ENCODE peak calls at places on chromosomes 11 and 22, in seven cellular contexts. P is IMR-90; M is WERI-Rb-1; C is NCI-H1930; W is activated CD4-positive, CD25-positive, alpha-beta regulatory T cell; D is ELR; K is iPS DF 6.9. B is an unnamed sample.

GRCh38 chr11:131633978-131634377 is 263.6 kb downstream of the NTM start:
- DNase-seq in P (no peak), M (no peak), C (peak), W (no peak), D (no peak), K (no peak), B (no peak)

GRCh38 chr11:114775849-114776621 is 97.7 kb downstream of the NXPE2 start:
- DNase-seq in P (no peak), M (peak), C (no peak), W (no peak), D (no peak), K (no peak), B (no peak)

GRCh38 chr11:108805030-108805429 is 140.2 kb downstream of the DDX10 start:
- DNase-seq in P (no peak), M (no peak), C (no peak), W (no peak), D (no peak), K (no peak), B (no peak)

GRCh38 chr11:102926946-102927623 is 28.4 kb downstream of the MMP13 start:
- DNase-seq in P (peak), M (no peak), C (no peak), W (no peak), D (no peak), K (no peak), B (no peak)

GRCh38 chr11:125165111-125165663 is 636 bp downstream of the PKNOX2 start:
- DNase-seq in P (peak), M (no peak), C (no peak), W (no peak), D (peak), K (no peak), B (no peak)

GRCh38 chr11:75474878-75475766 is 42.1 kb upstream of the KLHL35 start:
- DNase-seq in P (peak), M (peak), C (no peak), W (peak), D (peak), K (peak), B (no peak)

GRCh38 chr11:10376061-10376460 is 71.2 kb downstream of the ADM start:
- DNase-seq in P (no peak), M (no peak), C (no peak), W (no peak), D (peak), K (no peak), B (no peak)

GRCh38 chr22:39623603-39624500 is 53.3 kb downstream of the CACNA1I start:
- DNase-seq in P (no peak), M (no peak), C (no peak), W (no peak), D (no peak), K (no peak), B (no peak)

GRCh38 chr11:63564056-63564784 is 1.0 kb upstream of the PLAAT2 start:
- DNase-seq in P (no peak), M (no peak), C (no peak), W (no peak), D (no peak), K (no peak), B (no peak)

GRCh38 chr11:116927163-116927772 is 89.8 kb upstream of the APOA1 start:
- DNase-seq in P (no peak), M (peak), C (no peak), W (no peak), D (peak), K (no peak), B (no peak)

GRCh38 chr11:11324090-11324489 is 29.0 kb downstream of the CSNK2A3 start:
- DNase-seq in P (peak), M (no peak), C (no peak), W (no peak), D (no peak), K (no peak), B (no peak)

GRCh38 chr11:127674754-127675153 is 674.2 kb upstream of the KIRREL3 start:
- DNase-seq in P (no peak), M (no peak), C (no peak), W (no peak), D (no peak), K (no peak), B (no peak)

GRCh38 chr11:121886005-121886739 is 229.8 kb downstream of the BLID start:
- DNase-seq in P (no peak), M (no peak), C (no peak), W (no peak), D (no peak), K (no peak), B (no peak)

GRCh38 chr11:75023446-75024067 is 34.8 kb downstream of the NEU3 start:
- DNase-seq in P (peak), M (no peak), C (no peak), W (no peak), D (no peak), K (no peak), B (no peak)

GRCh38 chr22:43390166-43390565 is 21.6 kb upstream of the MPPED1 start:
- DNase-seq in P (no peak), M (no peak), C (no peak), W (no peak), D (no peak), K (no peak), B (no peak)